ENCODE peak calls at places on chromosomes 2 and 18, in seven cellular contexts. One of them, this sample, is unnamed.

GRCh38 chr2:215410932-215411285 is 25.0 kb downstream of the FN1 start:
- DNase-seq in epithelial cell of proximal tubule: peak
- DNase-seq in GDM1: no peak
- DNase-seq in anterior cingulate cortex: no peak
- DNase-seq in heart left ventricle: no peak
- DNase-seq in left cardiac atrium: no peak
- DNase-seq in HTR-8/SVneo: peak
- DNase-seq in this sample: peak

GRCh38 chr2:19035238-19035637 is 323.2 kb downstream of the OSR1 start:
- DNase-seq in epithelial cell of proximal tubule: no peak
- DNase-seq in GDM1: no peak
- DNase-seq in anterior cingulate cortex: no peak
- DNase-seq in heart left ventricle: peak
- DNase-seq in left cardiac atrium: peak
- DNase-seq in HTR-8/SVneo: no peak
- DNase-seq in this sample: no peak

GRCh38 chr18:59813942-59814341 is 85.9 kb upstream of the PMAIP1 start:
- DNase-seq in epithelial cell of proximal tubule: no peak
- DNase-seq in GDM1: no peak
- DNase-seq in anterior cingulate cortex: no peak
- DNase-seq in heart left ventricle: no peak
- DNase-seq in left cardiac atrium: no peak
- DNase-seq in HTR-8/SVneo: no peak
- DNase-seq in this sample: no peak

GRCh38 chr2:45699032-45699658 is 47.7 kb downstream of the PRKCE start:
- DNase-seq in epithelial cell of proximal tubule: peak
- DNase-seq in GDM1: no peak
- DNase-seq in anterior cingulate cortex: no peak
- DNase-seq in heart left ventricle: no peak
- DNase-seq in left cardiac atrium: no peak
- DNase-seq in HTR-8/SVneo: peak
- DNase-seq in this sample: peak

GRCh38 chr2:159515482-159515881 is 100.9 kb downstream of the BAZ2B start:
- DNase-seq in epithelial cell of proximal tubule: no peak
- DNase-seq in GDM1: no peak
- DNase-seq in anterior cingulate cortex: no peak
- DNase-seq in heart left ventricle: no peak
- DNase-seq in left cardiac atrium: no peak
- DNase-seq in HTR-8/SVneo: no peak
- DNase-seq in this sample: no peak

GRCh38 chr18:5653802-5654201 is 110.0 kb upstream of the EPB41L3 start:
- DNase-seq in epithelial cell of proximal tubule: no peak
- DNase-seq in GDM1: no peak
- DNase-seq in anterior cingulate cortex: no peak
- DNase-seq in heart left ventricle: no peak
- DNase-seq in left cardiac atrium: no peak
- DNase-seq in HTR-8/SVneo: no peak
- DNase-seq in this sample: no peak

GRCh38 chr2:196101325-196101981 is 32.8 kb upstream of the DNAH7 start:
- DNase-seq in epithelial cell of proximal tubule: no peak
- DNase-seq in GDM1: no peak
- DNase-seq in anterior cingulate cortex: no peak
- DNase-seq in heart left ventricle: no peak
- DNase-seq in left cardiac atrium: no peak
- DNase-seq in HTR-8/SVneo: no peak
- DNase-seq in this sample: no peak

GRCh38 chr2:7180641-7181370 is 263.6 kb downstream of the RNF144A start:
- DNase-seq in epithelial cell of proximal tubule: peak
- DNase-seq in GDM1: no peak
- DNase-seq in anterior cingulate cortex: no peak
- DNase-seq in heart left ventricle: no peak
- DNase-seq in left cardiac atrium: no peak
- DNase-seq in HTR-8/SVneo: no peak
- DNase-seq in this sample: peak

GRCh38 chr2:144143294-144144092 is 376.4 kb downstream of the ZEB2 start:
- DNase-seq in epithelial cell of proximal tubule: no peak
- DNase-seq in GDM1: peak
- DNase-seq in anterior cingulate cortex: no peak
- DNase-seq in heart left ventricle: no peak
- DNase-seq in left cardiac atrium: no peak
- DNase-seq in HTR-8/SVneo: no peak
- DNase-seq in this sample: no peak

GRCh38 chr18:49277395-49278036 is 182.9 kb downstream of the DYM start:
- DNase-seq in epithelial cell of proximal tubule: no peak
- DNase-seq in GDM1: no peak
- DNase-seq in anterior cingulate cortex: no peak
- DNase-seq in heart left ventricle: no peak
- DNase-seq in left cardiac atrium: no peak
- DNase-seq in HTR-8/SVneo: no peak
- DNase-seq in this sample: no peak

GRCh38 chr2:202339052-202339870 is 36.9 kb upstream of the BMPR2 start:
- DNase-seq in epithelial cell of proximal tubule: no peak
- DNase-seq in GDM1: no peak
- DNase-seq in anterior cingulate cortex: no peak
- DNase-seq in heart left ventricle: no peak
- DNase-seq in left cardiac atrium: no peak
- DNase-seq in HTR-8/SVneo: peak
- DNase-seq in this sample: no peak

GRCh38 chr2:9552491-9553178 is 3.0 kb downstream of the ADAM17 start:
- DNase-seq in epithelial cell of proximal tubule: no peak
- DNase-seq in GDM1: no peak
- DNase-seq in anterior cingulate cortex: no peak
- DNase-seq in heart left ventricle: no peak
- DNase-seq in left cardiac atrium: no peak
- DNase-seq in HTR-8/SVneo: peak
- DNase-seq in this sample: no peak